ENCODE peak calls at places on chromosomes 1 and 21, in eight cellular contexts. X is AG04450; T is gastrocnemius medialis; F is GM23248; G is CD8-positive, alpha-beta memory T cell; I is coronary artery; W is tibial nerve; A is lower lobe of right lung. S is an unnamed sample.
A peak's percentile ranks its signal among the peaks of the same experiment; 100 is the strongest.

GRCh38 chr1:69791311-69791710 is 223.6 kb downstream of the LRRC7 start:
- DNase-seq in X (no peak), T (no peak), F (peak; percentile 32), G (no peak), I (no peak), W (no peak), A (no peak), S (no peak)

GRCh38 chr1:160834945-160835565 is 27.6 kb downstream of the CD244 start:
- DNase-seq in X (peak; percentile 2), T (no peak), F (peak; percentile 64), G (peak; percentile 53), I (peak; percentile 17), W (peak; percentile 23), A (no peak), S (no peak)

GRCh38 chr1:90502194-90502593 is 214.9 kb downstream of the BARHL2 start:
- DNase-seq in X (no peak), T (no peak), F (no peak), G (no peak), I (no peak), W (no peak), A (no peak), S (no peak)

GRCh38 chr1:8281843-8282509 is 35.9 kb upstream of the SLC45A1 start:
- DNase-seq in X (no peak), T (no peak), F (peak; percentile 10), G (no peak), I (no peak), W (no peak), A (peak; percentile 62), S (no peak)

GRCh38 chr1:234771642-234772344 is 161.8 kb upstream of the IRF2BP2 start:
- DNase-seq in X (no peak), T (no peak), F (no peak), G (no peak), I (peak; percentile 55), W (no peak), A (no peak), S (no peak)

GRCh38 chr1:15423355-15424077 is 13.8 kb downstream of the EFHD2 start:
- DNase-seq in X (no peak), T (no peak), F (no peak), G (no peak), I (no peak), W (no peak), A (no peak), S (no peak)

GRCh38 chr1:113388017-113388620 is 2.2 kb upstream of the MAGI3 start:
- DNase-seq in X (no peak), T (no peak), F (peak; percentile 8), G (no peak), I (no peak), W (no peak), A (no peak), S (no peak)

GRCh38 chr1:28926629-28927441 is 12.5 kb downstream of the EPB41 start:
- DNase-seq in X (no peak), T (no peak), F (no peak), G (peak; percentile 83), I (no peak), W (no peak), A (no peak), S (no peak)

GRCh38 chr1:205069371-205070125 is 14.7 kb downstream of the TMEM81 start:
- DNase-seq in X (no peak), T (no peak), F (no peak), G (no peak), I (peak; percentile 65), W (no peak), A (no peak), S (no peak)

GRCh38 chr1:8763888-8764287 is 53.6 kb downstream of the RERE start:
- DNase-seq in X (no peak), T (no peak), F (no peak), G (no peak), I (no peak), W (no peak), A (no peak), S (no peak)

GRCh38 chr1:21899267-21899810 is 37.8 kb downstream of the HSPG2 start:
- DNase-seq in X (no peak), T (no peak), F (no peak), G (no peak), I (no peak), W (no peak), A (no peak), S (no peak)

GRCh38 chr1:153343040-153343681 is 5.5 kb downstream of the PGLYRP4 start:
- DNase-seq in X (no peak), T (no peak), F (no peak), G (no peak), I (peak; percentile 38), W (no peak), A (no peak), S (no peak)

GRCh38 chr1:2558861-2559260 is 2.7 kb downstream of the TNFRSF14 start:
- DNase-seq in X (no peak), T (no peak), F (no peak), G (no peak), I (no peak), W (no peak), A (no peak), S (no peak)

GRCh38 chr21:37799193-37800121 is 116.8 kb downstream of the KCNJ6 start:
- DNase-seq in X (no peak), T (no peak), F (no peak), G (no peak), I (no peak), W (no peak), A (no peak), S (no peak)

GRCh38 chr1:91282695-91283420 is 121.8 kb downstream of the HFM1 start:
- DNase-seq in X (peak; percentile 37), T (peak; percentile 47), F (peak; percentile 79), G (peak; percentile 22), I (no peak), W (peak; percentile 80), A (no peak), S (peak; percentile 6)

GRCh38 chr21:42845296-42845965 is 33.9 kb downstream of the WDR4 start:
- DNase-seq in X (no peak), T (peak; percentile 65), F (no peak), G (no peak), I (no peak), W (no peak), A (peak; percentile 57), S (peak; percentile 52)

GRCh38 chr1:221722254-221723017 is 19.5 kb downstream of the DUSP10 start:
- DNase-seq in X (no peak), T (no peak), F (no peak), G (no peak), I (no peak), W (no peak), A (no peak), S (no peak)

GRCh38 chr1:18199462-18199861 is 91.9 kb downstream of the IGSF21 start:
- DNase-seq in X (no peak), T (no peak), F (no peak), G (no peak), I (no peak), W (no peak), A (no peak), S (no peak)

GRCh38 chr1:24149854-24150227 is 6.9 kb upstream of the IL22RA1 start:
- DNase-seq in X (no peak), T (no peak), F (peak; percentile 94), G (no peak), I (no peak), W (no peak), A (no peak), S (no peak)
- H3K27ac ChIP-seq in X (no peak overlapping the region), T (no peak overlapping the region), F (no peak overlapping the region), G (no peak overlapping the region), I (no peak overlapping the region), W (no peak overlapping the region), A (no peak overlapping the region), S (no peak overlapping the region)

GRCh38 chr1:48222501-48223242 is at the start of gene SLC5A9:
- DNase-seq in X (no peak), T (no peak), F (no peak), G (no peak), I (no peak), W (no peak), A (no peak), S (no peak)
- H3K27ac ChIP-seq in X (no peak within 1 kb of the TSS), T (no peak within 1 kb of the TSS), F (no peak within 1 kb of the TSS), G (no peak within 1 kb of the TSS), I (no peak within 1 kb of the TSS), W (peak within 1 kb of the TSS; percentile 24), A (no peak within 1 kb of the TSS), S (no peak within 1 kb of the TSS)

DNA sequence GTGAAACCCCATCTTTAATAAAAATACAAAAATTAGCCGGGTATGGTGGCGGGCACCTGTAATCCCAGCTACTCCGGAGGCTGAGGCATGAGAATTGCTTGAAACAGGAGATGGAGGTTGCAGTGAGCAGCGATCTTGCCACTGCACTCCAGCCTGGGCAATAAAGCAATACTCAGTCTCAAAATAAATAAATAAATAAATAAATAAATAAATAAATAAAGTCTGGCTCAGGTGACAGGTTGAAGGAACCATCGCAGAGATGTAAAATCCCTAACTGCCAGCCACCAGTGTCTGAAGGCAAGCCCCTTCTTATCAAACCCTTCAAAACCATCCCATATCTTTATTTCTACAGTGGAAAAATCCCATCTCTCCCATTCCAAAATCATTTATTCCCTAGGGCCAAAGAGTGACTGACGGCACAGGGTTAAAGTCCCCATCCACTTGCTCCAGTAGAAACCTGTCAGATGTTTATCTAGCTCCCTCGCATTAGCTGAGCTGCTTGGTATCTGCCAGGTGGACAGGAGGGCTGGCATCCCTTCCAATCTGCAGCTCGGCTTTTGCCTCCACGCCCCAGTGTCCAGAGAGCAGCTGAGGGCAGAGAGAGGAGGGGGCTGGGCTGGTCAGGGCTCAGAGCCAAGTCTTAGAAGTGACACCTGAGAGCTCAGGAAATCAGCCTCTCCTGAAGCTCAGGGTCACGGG is 5.0 kb downstream of the CSRP1 start:
- DNase-seq in X (no peak), T (no peak), F (peak; percentile 1), G (no peak), I (no peak), W (no peak), A (no peak), S (no peak)
- H3K27ac ChIP-seq in X (peak overlapping the region; percentile 99), T (peak overlapping the region; percentile 75), F (peak overlapping the region; percentile 97), G (no peak overlapping the region), I (peak overlapping the region; percentile 100), W (peak overlapping the region; percentile 88), A (peak overlapping the region; percentile 97), S (peak overlapping the region; percentile 98)

GRCh38 chr1:207822602-207823451 is 71.0 kb downstream of the CD46 start:
- DNase-seq in X (no peak), T (peak; percentile 99), F (peak; percentile 53), G (peak; percentile 81), I (peak; percentile 96), W (peak; percentile 97), A (peak; percentile 85), S (peak; percentile 89)
- H3K27ac ChIP-seq in X (peak overlapping the region; percentile 21), T (peak overlapping the region; percentile 100), F (peak overlapping the region; percentile 85), G (peak overlapping the region; percentile 78), I (peak overlapping the region; percentile 98), W (peak overlapping the region; percentile 98), A (peak overlapping the region; percentile 99), S (peak overlapping the region; percentile 100)

GRCh38 chr1:227437495-227438008 is 119.3 kb upstream of the CDC42BPA start:
- DNase-seq in X (no peak), T (no peak), F (peak; percentile 73), G (peak; percentile 14), I (no peak), W (no peak), A (no peak), S (no peak)
- H3K27ac ChIP-seq in X (no peak overlapping the region), T (peak overlapping the region; percentile 59), F (no peak overlapping the region), G (no peak overlapping the region), I (peak overlapping the region; percentile 26), W (no peak overlapping the region), A (no peak overlapping the region), S (peak overlapping the region; percentile 67)

S was measured in substantia nigra.